ENCODE peak calls at places on chromosomes 12 and 14, in ten cellular contexts. G is spleen, A is psoas muscle, N is BJ, I is RWPE1, K is GM12865, M is Caco-2, O is cardiac muscle cell, T is Panc1, W is nephron progenitor cell. Y is an unnamed sample.

GRCh38 chr14:53331247-53331646 is 178.1 kb upstream of the DDHD1 start:
- DNase-seq in G (no peak), A (no peak), N (peak; percentile 13), I (peak; percentile 36), K (no peak), M (no peak), O (no peak), T (no peak), W (no peak), Y (no peak)

GRCh38 chr14:63459738-63460137 is 83.4 kb downstream of the PPP2R5E start:
- DNase-seq in G (no peak), A (no peak), N (no peak), I (no peak), K (no peak), M (no peak), O (no peak), T (no peak), W (no peak), Y (no peak)

GRCh38 chr12:100716949-100717732 is 77.4 kb upstream of the ANO4 start:
- DNase-seq in G (peak; percentile 66), A (no peak), N (no peak), I (peak; percentile 36), K (no peak), M (no peak), O (peak; percentile 71), T (no peak), W (peak; percentile 79), Y (no peak)

GRCh38 chr12:6312529-6313325 is 2.2 kb downstream of the PLEKHG6 start:
- DNase-seq in G (no peak), A (no peak), N (no peak), I (peak; percentile 68), K (peak; percentile 90), M (peak; percentile 86), O (no peak), T (no peak), W (peak; percentile 46), Y (peak; percentile 88)

GRCh38 chr14:68297871-68298468 is 478.4 kb downstream of the RAD51B start:
- DNase-seq in G (no peak), A (no peak), N (no peak), I (peak; percentile 3), K (no peak), M (peak; percentile 36), O (no peak), T (no peak), W (no peak), Y (no peak)

GRCh38 chr12:46268617-46269428 is at the start of gene SLC38A1:
- DNase-seq in G (peak; percentile 98), A (peak; percentile 90), N (no peak), I (peak; percentile 84), K (peak; percentile 92), M (peak; percentile 95), O (peak; percentile 87), T (no peak), W (peak; percentile 78), Y (peak; percentile 61)

GRCh38 chr12:120688527-120689071 is 1.6 kb downstream of the MLEC start:
- DNase-seq in G (no peak), A (no peak), N (no peak), I (no peak), K (peak; percentile 34), M (no peak), O (peak; percentile 18), T (no peak), W (no peak), Y (no peak)

GRCh38 chr14:34219661-34220060 is 242.4 kb downstream of the SPTSSA start:
- DNase-seq in G (no peak), A (no peak), N (no peak), I (peak; percentile 31), K (no peak), M (no peak), O (no peak), T (no peak), W (no peak), Y (no peak)

GRCh38 chr14:31945074-31945613 is 132.0 kb upstream of the ARHGAP5 start:
- DNase-seq in G (no peak), A (no peak), N (no peak), I (no peak), K (peak; percentile 33), M (no peak), O (no peak), T (no peak), W (no peak), Y (no peak)

GRCh38 chr14:36450550-36450949 is 69.5 kb downstream of the NKX2-1 start:
- DNase-seq in G (no peak), A (no peak), N (no peak), I (no peak), K (no peak), M (no peak), O (no peak), T (no peak), W (no peak), Y (no peak)
- TF ChIP-seq CTCF in G (no peak), A (no peak), N (no peak), I (no peak), K (no peak), M (no peak), O (no peak), T (peak; percentile 11), W (no peak), Y (no peak)

GRCh38 chr12:52066346-52067080 is 3.3 kb upstream of the ATG101 start:
- DNase-seq in G (no peak), A (no peak), N (no peak), I (no peak), K (no peak), M (peak; percentile 31), O (no peak), T (no peak), W (no peak), Y (no peak)
- TF ChIP-seq CTCF in G (no peak), A (no peak), N (no peak), I (no peak), K (no peak), M (no peak), O (no peak), T (no peak), W (no peak), Y (no peak)

DNA sequence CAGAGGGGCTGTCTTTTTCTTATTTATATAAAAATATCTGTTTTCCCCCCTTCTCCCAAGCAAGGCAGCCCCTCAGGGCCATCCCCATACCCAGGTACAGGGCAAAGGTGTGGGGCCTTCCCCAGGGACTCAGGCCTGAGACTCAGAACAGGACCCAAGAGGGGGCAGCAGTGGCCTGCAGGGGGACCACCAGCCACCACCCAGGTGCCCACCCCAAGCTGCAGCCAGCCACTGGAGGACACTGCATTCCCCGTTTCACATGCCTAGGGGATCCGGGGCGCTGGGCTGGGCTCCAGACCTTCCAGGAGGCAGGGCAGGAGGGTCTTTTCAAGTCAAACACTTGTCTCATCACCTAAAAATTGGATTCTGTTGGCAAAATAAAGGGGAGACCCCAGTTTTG is 83.3 kb downstream of the SCARB1 start:
- DNase-seq in G (no peak), A (no peak), N (no peak), I (no peak), K (no peak), M (no peak), O (no peak), T (no peak), W (no peak), Y (no peak)
- TF ChIP-seq CTCF in G (no peak), A (no peak), N (no peak), I (no peak), K (no peak), M (no peak), O (no peak), T (no peak), W (no peak), Y (no peak)

GRCh38 chr12:11812558-11813421 is 163.3 kb downstream of the ETV6 start:
- DNase-seq in G (peak; percentile 83), A (no peak), N (no peak), I (no peak), K (peak; percentile 78), M (no peak), O (peak; percentile 33), T (no peak), W (peak; percentile 44), Y (no peak)
- TF ChIP-seq CTCF in G (peak; percentile 27), A (no peak), N (peak; percentile 18), I (no peak), K (peak; percentile 24), M (no peak), O (peak; percentile 14), T (no peak), W (peak; percentile 11), Y (no peak)

GRCh38 chr14:70823281-70823680 is 14.0 kb upstream of the MAP3K9 start:
- DNase-seq in G (no peak), A (no peak), N (no peak), I (no peak), K (no peak), M (no peak), O (no peak), T (no peak), W (no peak), Y (no peak)

GRCh38 chr14:70831382-70831781 is 22.1 kb upstream of the MAP3K9 start:
- DNase-seq in G (no peak), A (no peak), N (no peak), I (no peak), K (peak; percentile 49), M (no peak), O (no peak), T (no peak), W (no peak), Y (no peak)

GRCh38 chr14:70828188-70828587 is 18.9 kb upstream of the MAP3K9 start:
- DNase-seq in G (no peak), A (no peak), N (no peak), I (no peak), K (no peak), M (no peak), O (no peak), T (no peak), W (no peak), Y (no peak)

GRCh38 chr14:70822706-70823185 is 13.4 kb upstream of the MAP3K9 start:
- DNase-seq in G (peak; percentile 85), A (no peak), N (no peak), I (no peak), K (no peak), M (peak; percentile 59), O (peak; percentile 75), T (no peak), W (peak; percentile 79), Y (no peak)

GRCh38 chr14:70827366-70828151 is 18.2 kb upstream of the MAP3K9 start:
- DNase-seq in G (no peak), A (no peak), N (no peak), I (no peak), K (no peak), M (no peak), O (no peak), T (no peak), W (no peak), Y (no peak)
- TF ChIP-seq CTCF in G (no peak), A (no peak), N (no peak), I (no peak), K (no peak), M (no peak), O (no peak), T (peak; percentile 19), W (no peak), Y (peak; percentile 29)

GRCh38 chr14:65410640-65411039 is 1.9 kb upstream of the FUT8 start:
- DNase-seq in G (no peak), A (no peak), N (no peak), I (no peak), K (no peak), M (no peak), O (no peak), T (no peak), W (no peak), Y (no peak)
- TF ChIP-seq CTCF in G (no peak), A (no peak), N (no peak), I (no peak), K (no peak), M (no peak), O (no peak), T (no peak), W (no peak), Y (no peak)

GRCh38 chr12:83954939-83955601 is 957.5 kb downstream of the SLC6A15 start:
- DNase-seq in G (no peak), A (no peak), N (no peak), I (no peak), K (peak; percentile 15), M (no peak), O (no peak), T (no peak), W (no peak), Y (no peak)
- TF ChIP-seq CTCF in G (no peak), A (no peak), N (no peak), I (no peak), K (no peak), M (no peak), O (peak; percentile 20), T (no peak), W (no peak), Y (peak; percentile 54)

Y was measured in LNCaP clone FGC.